ENCODE peak calls at places on chromosomes 2 and 18, in six cellular contexts. One of them, this sample, is unnamed.

GRCh38 chr2:71505086-71505769 is 51.9 kb downstream of the DYSF start:
- DNase-seq in astrocyte of the spinal cord: no peak
- DNase-seq in AG04449: no peak
- DNase-seq in AG09309: no peak
- DNase-seq in BJ: no peak
- DNase-seq in choroid plexus epithelial cell: no peak
- DNase-seq in this sample: no peak

GRCh38 chr2:114008720-114009119 is 118.8 kb downstream of the ACTR3 start:
- DNase-seq in astrocyte of the spinal cord: no peak
- DNase-seq in BJ: no peak
- DNase-seq in choroid plexus epithelial cell: no peak
- DNase-seq in AG09309: no peak
- DNase-seq in AG04449: no peak
- DNase-seq in this sample: no peak

GRCh38 chr2:26892133-26892532 is 44.2 kb downstream of the DPYSL5 start:
- DNase-seq in astrocyte of the spinal cord: no peak
- DNase-seq in BJ: no peak
- DNase-seq in AG09309: no peak
- DNase-seq in choroid plexus epithelial cell: no peak
- DNase-seq in AG04449: no peak
- DNase-seq in this sample: no peak

GRCh38 chr2:231933916-231934401 is 7.8 kb upstream of the NPPC start:
- DNase-seq in BJ: no peak
- DNase-seq in choroid plexus epithelial cell: no peak
- DNase-seq in AG04449: no peak
- DNase-seq in astrocyte of the spinal cord: no peak
- DNase-seq in AG09309: no peak
- DNase-seq in this sample: no peak

GRCh38 chr18:55466789-55467188 is 121.2 kb downstream of the TCF4 start:
- DNase-seq in astrocyte of the spinal cord: no peak
- DNase-seq in BJ: no peak
- DNase-seq in AG09309: no peak
- DNase-seq in AG04449: no peak
- DNase-seq in choroid plexus epithelial cell: no peak
- DNase-seq in this sample: no peak

GRCh38 chr2:209495855-209496585 is 72.2 kb downstream of the MAP2 start:
- DNase-seq in astrocyte of the spinal cord: peak; percentile 99
- DNase-seq in AG04449: peak; percentile 93
- DNase-seq in AG09309: peak; percentile 91
- DNase-seq in BJ: peak; percentile 94
- DNase-seq in choroid plexus epithelial cell: peak; percentile 98
- DNase-seq in this sample: peak; percentile 98

GRCh38 chr2:44560352-44560751 is 198.6 kb downstream of the CAMKMT start:
- DNase-seq in choroid plexus epithelial cell: peak; percentile 11
- DNase-seq in AG04449: no peak
- DNase-seq in AG09309: no peak
- DNase-seq in astrocyte of the spinal cord: no peak
- DNase-seq in BJ: no peak
- DNase-seq in this sample: no peak

GRCh38 chr2:72793798-72794447 is 31.9 kb downstream of the EXOC6B start:
- DNase-seq in astrocyte of the spinal cord: no peak
- DNase-seq in AG04449: no peak
- DNase-seq in BJ: peak; percentile 22
- DNase-seq in AG09309: no peak
- DNase-seq in choroid plexus epithelial cell: peak; percentile 70
- DNase-seq in this sample: no peak

GRCh38 chr2:231037731-231038482 is 584 bp downstream of the C2orf72 start:
- DNase-seq in AG09309: no peak
- DNase-seq in choroid plexus epithelial cell: no peak
- DNase-seq in BJ: no peak
- DNase-seq in AG04449: no peak
- DNase-seq in astrocyte of the spinal cord: no peak
- DNase-seq in this sample: no peak

GRCh38 chr2:222298311-222299150 is at the start of gene PAX3:
- DNase-seq in BJ: no peak
- DNase-seq in astrocyte of the spinal cord: peak; percentile 93
- DNase-seq in AG04449: peak; percentile 51
- DNase-seq in choroid plexus epithelial cell: no peak
- DNase-seq in AG09309: no peak
- DNase-seq in this sample: no peak

GRCh38 chr2:96642564-96643350 is at the start of gene FER1L5:
- DNase-seq in BJ: no peak
- DNase-seq in AG04449: no peak
- DNase-seq in astrocyte of the spinal cord: peak; percentile 59
- DNase-seq in choroid plexus epithelial cell: peak; percentile 69
- DNase-seq in AG09309: no peak
- DNase-seq in this sample: peak; percentile 48

GRCh38 chr18:39796413-39796812 is 2158.6 kb upstream of the PIK3C3 start:
- DNase-seq in astrocyte of the spinal cord: no peak
- DNase-seq in choroid plexus epithelial cell: peak; percentile 42
- DNase-seq in AG09309: no peak
- DNase-seq in BJ: no peak
- DNase-seq in AG04449: no peak
- DNase-seq in this sample: no peak

GRCh38 chr18:74163019-74163656 is 14.8 kb downstream of the TIMM21 start:
- DNase-seq in AG04449: no peak
- DNase-seq in BJ: no peak
- DNase-seq in choroid plexus epithelial cell: no peak
- DNase-seq in AG09309: no peak
- DNase-seq in astrocyte of the spinal cord: no peak
- DNase-seq in this sample: no peak
- TF ChIP-seq CTCF in AG04449: no peak
- TF ChIP-seq CTCF in BJ: no peak
- TF ChIP-seq CTCF in choroid plexus epithelial cell: peak; percentile 8
- TF ChIP-seq CTCF in AG09309: no peak
- TF ChIP-seq CTCF in astrocyte of the spinal cord: no peak
- TF ChIP-seq CTCF in this sample: no peak

DNA sequence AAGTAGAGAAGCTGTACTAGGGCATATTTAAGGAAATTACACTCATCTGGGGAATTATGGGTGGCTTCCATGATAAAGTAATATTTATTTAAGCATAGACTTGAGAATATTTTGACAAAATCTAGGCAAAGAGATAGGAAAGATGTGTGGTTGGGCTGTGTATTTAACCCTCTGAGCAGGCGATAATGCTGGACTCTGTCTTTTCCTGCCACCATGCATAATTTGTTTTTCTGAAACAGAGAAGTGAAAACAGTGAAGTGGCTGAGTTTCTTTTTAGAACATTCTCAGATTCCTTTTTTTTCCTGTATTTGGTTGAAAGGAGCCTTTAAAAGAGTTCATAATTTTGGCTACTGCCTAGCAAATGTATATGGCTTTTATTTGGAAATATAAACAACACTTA is 104.7 kb upstream of the CDH19 start:
- DNase-seq in AG09309: no peak
- DNase-seq in choroid plexus epithelial cell: no peak
- DNase-seq in BJ: no peak
- DNase-seq in astrocyte of the spinal cord: no peak
- DNase-seq in AG04449: no peak
- DNase-seq in this sample: no peak
- TF ChIP-seq CTCF in AG09309: no peak
- TF ChIP-seq CTCF in choroid plexus epithelial cell: no peak
- TF ChIP-seq CTCF in BJ: no peak
- TF ChIP-seq CTCF in astrocyte of the spinal cord: no peak
- TF ChIP-seq CTCF in AG04449: no peak
- TF ChIP-seq CTCF in this sample: no peak

GRCh38 chr2:151616760-151617339 is 117.4 kb downstream of the NEB start:
- DNase-seq in choroid plexus epithelial cell: no peak
- DNase-seq in BJ: no peak
- DNase-seq in astrocyte of the spinal cord: no peak
- DNase-seq in AG04449: no peak
- DNase-seq in AG09309: no peak
- DNase-seq in this sample: no peak

GRCh38 chr2:151614606-151615306 is 119.5 kb downstream of the NEB start:
- DNase-seq in BJ: no peak
- DNase-seq in AG04449: no peak
- DNase-seq in AG09309: no peak
- DNase-seq in astrocyte of the spinal cord: no peak
- DNase-seq in choroid plexus epithelial cell: no peak
- DNase-seq in this sample: no peak

GRCh38 chr2:151614159-151614558 is 120.1 kb downstream of the NEB start:
- DNase-seq in AG04449: no peak
- DNase-seq in AG09309: no peak
- DNase-seq in BJ: no peak
- DNase-seq in astrocyte of the spinal cord: no peak
- DNase-seq in choroid plexus epithelial cell: no peak
- DNase-seq in this sample: no peak

GRCh38 chr2:151619337-151619989 is 114.8 kb downstream of the NEB start:
- DNase-seq in choroid plexus epithelial cell: peak; percentile 67
- DNase-seq in BJ: no peak
- DNase-seq in AG04449: no peak
- DNase-seq in astrocyte of the spinal cord: no peak
- DNase-seq in AG09309: no peak
- DNase-seq in this sample: peak; percentile 45
- TF ChIP-seq CTCF in choroid plexus epithelial cell: peak; percentile 14
- TF ChIP-seq CTCF in BJ: no peak
- TF ChIP-seq CTCF in AG04449: no peak
- TF ChIP-seq CTCF in astrocyte of the spinal cord: no peak
- TF ChIP-seq CTCF in AG09309: no peak
- TF ChIP-seq CTCF in this sample: peak; percentile 20

DNA sequence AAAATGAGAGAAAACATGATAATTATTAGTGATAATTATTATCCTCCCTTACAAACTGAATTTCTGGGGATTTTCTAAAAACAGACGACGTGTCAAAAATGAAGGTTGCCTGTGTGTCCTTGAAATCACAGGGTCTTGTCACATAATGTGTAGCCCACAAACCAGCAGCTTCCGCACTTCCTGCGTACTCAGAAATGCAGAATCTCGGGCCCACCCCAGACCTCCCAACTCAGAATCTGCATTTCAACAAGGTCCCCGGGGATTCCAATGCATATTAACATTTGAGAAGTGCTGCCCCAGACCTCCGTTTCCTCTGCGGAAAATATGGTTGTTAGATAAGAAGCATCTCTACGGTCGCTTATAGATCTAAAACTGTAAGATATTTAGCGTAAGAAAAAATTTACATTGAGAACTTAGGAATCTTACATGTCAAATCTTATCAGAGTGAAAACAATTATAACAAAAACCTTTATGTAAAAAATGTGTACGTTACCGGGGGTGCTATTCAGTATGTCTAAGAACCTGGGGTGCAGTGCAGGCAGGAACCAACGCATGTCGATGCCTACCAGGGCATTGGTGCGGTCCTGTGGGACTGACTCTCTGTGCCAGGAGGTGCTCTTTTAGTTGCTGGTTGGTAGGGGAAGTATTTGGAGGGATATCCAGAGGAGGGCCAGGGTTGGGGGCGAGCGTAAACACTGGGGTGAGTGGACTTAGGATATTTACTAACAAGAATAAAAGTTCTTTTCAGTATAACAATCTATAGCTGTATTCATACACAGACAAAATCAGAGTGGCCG is 15.2 kb downstream of the CDKL4 start:
- DNase-seq in AG09309: no peak
- DNase-seq in astrocyte of the spinal cord: no peak
- DNase-seq in choroid plexus epithelial cell: peak; percentile 14
- DNase-seq in BJ: no peak
- DNase-seq in AG04449: no peak
- DNase-seq in this sample: no peak
- TF ChIP-seq CTCF in AG09309: no peak
- TF ChIP-seq CTCF in astrocyte of the spinal cord: no peak
- TF ChIP-seq CTCF in choroid plexus epithelial cell: no peak
- TF ChIP-seq CTCF in BJ: no peak
- TF ChIP-seq CTCF in AG04449: no peak
- TF ChIP-seq CTCF in this sample: no peak

DNA sequence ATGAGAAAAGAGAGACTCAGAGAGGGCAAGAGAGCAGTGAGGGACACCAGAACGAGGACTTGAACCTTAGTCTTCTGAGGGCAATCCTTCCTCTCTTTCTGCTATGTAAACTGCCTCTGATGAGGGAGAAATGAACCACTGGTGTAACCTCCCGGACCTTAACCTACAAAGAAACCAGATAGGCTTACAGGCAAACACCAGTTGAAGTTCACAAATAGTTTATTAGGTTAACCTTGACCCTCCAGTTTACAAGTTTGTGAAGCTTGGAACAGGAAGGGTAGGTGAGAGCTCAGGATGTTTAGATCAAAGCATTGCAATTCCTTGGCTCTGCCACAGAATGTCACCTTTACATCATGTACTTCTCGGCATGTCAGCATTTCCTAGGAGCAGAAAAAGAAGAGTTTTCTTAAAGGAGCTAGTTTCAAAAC is 486.4 kb upstream of the SPRED2 start:
- DNase-seq in astrocyte of the spinal cord: no peak
- DNase-seq in BJ: no peak
- DNase-seq in AG09309: no peak
- DNase-seq in choroid plexus epithelial cell: no peak
- DNase-seq in AG04449: no peak
- DNase-seq in this sample: no peak
- TF ChIP-seq CTCF in astrocyte of the spinal cord: no peak
- TF ChIP-seq CTCF in BJ: no peak
- TF ChIP-seq CTCF in AG09309: no peak
- TF ChIP-seq CTCF in choroid plexus epithelial cell: no peak
- TF ChIP-seq CTCF in AG04449: no peak
- TF ChIP-seq CTCF in this sample: no peak

GRCh38 chr2:85773692-85774091 is 19.9 kb downstream of the ATOH8 start:
- DNase-seq in AG04449: no peak
- DNase-seq in astrocyte of the spinal cord: no peak
- DNase-seq in BJ: no peak
- DNase-seq in AG09309: no peak
- DNase-seq in choroid plexus epithelial cell: no peak
- DNase-seq in this sample: no peak

GRCh38 chr2:85771486-85771885 is 17.7 kb downstream of the ATOH8 start:
- DNase-seq in choroid plexus epithelial cell: no peak
- DNase-seq in AG09309: no peak
- DNase-seq in BJ: no peak
- DNase-seq in astrocyte of the spinal cord: no peak
- DNase-seq in AG04449: no peak
- DNase-seq in this sample: no peak

GRCh38 chr2:85770786-85771409 is 17.1 kb downstream of the ATOH8 start:
- DNase-seq in AG04449: no peak
- DNase-seq in astrocyte of the spinal cord: no peak
- DNase-seq in BJ: no peak
- DNase-seq in choroid plexus epithelial cell: no peak
- DNase-seq in AG09309: no peak
- DNase-seq in this sample: no peak

GRCh38 chr2:85772841-85773491 is 19.2 kb downstream of the ATOH8 start:
- DNase-seq in BJ: no peak
- DNase-seq in astrocyte of the spinal cord: no peak
- DNase-seq in choroid plexus epithelial cell: no peak
- DNase-seq in AG04449: no peak
- DNase-seq in AG09309: no peak
- DNase-seq in this sample: no peak

GRCh38 chr2:85772019-85772745 is 18.4 kb downstream of the ATOH8 start:
- DNase-seq in BJ: peak; percentile 99
- DNase-seq in AG04449: peak; percentile 97
- DNase-seq in AG09309: peak; percentile 99
- DNase-seq in choroid plexus epithelial cell: peak; percentile 100
- DNase-seq in astrocyte of the spinal cord: peak; percentile 100
- DNase-seq in this sample: peak; percentile 91
- TF ChIP-seq CTCF in BJ: peak; percentile 32
- TF ChIP-seq CTCF in AG04449: peak; percentile 25
- TF ChIP-seq CTCF in AG09309: peak; percentile 31
- TF ChIP-seq CTCF in choroid plexus epithelial cell: peak; percentile 41
- TF ChIP-seq CTCF in astrocyte of the spinal cord: peak; percentile 30
- TF ChIP-seq CTCF in this sample: peak; percentile 52